ENCODE peak calls at places on chromosomes 2 and 18, in six cellular contexts. One of them, this sample, is unnamed.

GRCh38 chr2:48651127-48651526 is 33.5 kb downstream of the GTF2A1L start:
- DNase-seq in activated CD4-positive, CD25-positive, alpha-beta regulatory T cell: no peak
- DNase-seq in D341Med: no peak
- DNase-seq in NCI-H1092: no peak
- DNase-seq in MV-4-11: no peak
- DNase-seq in posterior vena cava: no peak
- DNase-seq in this sample: no peak

GRCh38 chr2:64324746-64325410 is 129.1 kb upstream of the LGALSL start:
- DNase-seq in NCI-H1092: no peak
- DNase-seq in D341Med: peak; percentile 69
- DNase-seq in MV-4-11: no peak
- DNase-seq in posterior vena cava: no peak
- DNase-seq in activated CD4-positive, CD25-positive, alpha-beta regulatory T cell: no peak
- DNase-seq in this sample: no peak

GRCh38 chr18:8942021-8942908 is 160.2 kb upstream of the NDUFV2 start:
- DNase-seq in MV-4-11: no peak
- DNase-seq in D341Med: no peak
- DNase-seq in NCI-H1092: no peak
- DNase-seq in activated CD4-positive, CD25-positive, alpha-beta regulatory T cell: no peak
- DNase-seq in posterior vena cava: no peak
- DNase-seq in this sample: no peak

GRCh38 chr2:121137571-121137970 is 147.4 kb downstream of the TFCP2L1 start:
- DNase-seq in posterior vena cava: no peak
- DNase-seq in D341Med: no peak
- DNase-seq in NCI-H1092: no peak
- DNase-seq in activated CD4-positive, CD25-positive, alpha-beta regulatory T cell: no peak
- DNase-seq in MV-4-11: no peak
- DNase-seq in this sample: no peak

GRCh38 chr18:76801567-76802505 is 20.5 kb upstream of the ZNF236 start:
- DNase-seq in posterior vena cava: peak; percentile 88
- DNase-seq in MV-4-11: peak; percentile 31
- DNase-seq in activated CD4-positive, CD25-positive, alpha-beta regulatory T cell: peak; percentile 22
- DNase-seq in NCI-H1092: peak; percentile 25
- DNase-seq in D341Med: peak; percentile 97
- DNase-seq in this sample: no peak

GRCh38 chr2:239942090-239942489 is 83.1 kb downstream of the NDUFA10 start:
- DNase-seq in MV-4-11: no peak
- DNase-seq in D341Med: no peak
- DNase-seq in posterior vena cava: peak; percentile 75
- DNase-seq in NCI-H1092: no peak
- DNase-seq in activated CD4-positive, CD25-positive, alpha-beta regulatory T cell: no peak
- DNase-seq in this sample: no peak

GRCh38 chr18:33116376-33116775 is 324.1 kb downstream of the CCDC178 start:
- DNase-seq in activated CD4-positive, CD25-positive, alpha-beta regulatory T cell: no peak
- DNase-seq in D341Med: no peak
- DNase-seq in posterior vena cava: peak; percentile 70
- DNase-seq in NCI-H1092: peak; percentile 25
- DNase-seq in MV-4-11: no peak
- DNase-seq in this sample: no peak

GRCh38 chr2:96869824-96870630 is at the start of gene SEMA4C:
- DNase-seq in D341Med: peak; percentile 75
- DNase-seq in posterior vena cava: peak; percentile 89
- DNase-seq in NCI-H1092: no peak
- DNase-seq in MV-4-11: no peak
- DNase-seq in activated CD4-positive, CD25-positive, alpha-beta regulatory T cell: no peak
- DNase-seq in this sample: no peak

GRCh38 chr2:65576861-65577601 is 144.6 kb upstream of the SPRED2 start:
- DNase-seq in activated CD4-positive, CD25-positive, alpha-beta regulatory T cell: no peak
- DNase-seq in MV-4-11: peak; percentile 48
- DNase-seq in posterior vena cava: no peak
- DNase-seq in NCI-H1092: no peak
- DNase-seq in D341Med: no peak
- DNase-seq in this sample: no peak

GRCh38 chr18:26922313-26922712 is 56.8 kb upstream of the AQP4 start:
- DNase-seq in NCI-H1092: no peak
- DNase-seq in D341Med: no peak
- DNase-seq in activated CD4-positive, CD25-positive, alpha-beta regulatory T cell: no peak
- DNase-seq in MV-4-11: no peak
- DNase-seq in posterior vena cava: no peak
- DNase-seq in this sample: no peak

GRCh38 chr2:127093648-127094210 is 13.2 kb downstream of the BIN1 start:
- DNase-seq in NCI-H1092: no peak
- DNase-seq in MV-4-11: no peak
- DNase-seq in D341Med: no peak
- DNase-seq in posterior vena cava: no peak
- DNase-seq in activated CD4-positive, CD25-positive, alpha-beta regulatory T cell: no peak
- DNase-seq in this sample: no peak

GRCh38 chr2:102250278-102250821 is 61.0 kb upstream of the IL1RL1 start:
- DNase-seq in MV-4-11: no peak
- DNase-seq in posterior vena cava: no peak
- DNase-seq in activated CD4-positive, CD25-positive, alpha-beta regulatory T cell: no peak
- DNase-seq in D341Med: no peak
- DNase-seq in NCI-H1092: no peak
- DNase-seq in this sample: no peak

GRCh38 chr2:117856415-117857210 is 42.1 kb downstream of the DDX18 start:
- DNase-seq in activated CD4-positive, CD25-positive, alpha-beta regulatory T cell: no peak
- DNase-seq in MV-4-11: no peak
- DNase-seq in posterior vena cava: no peak
- DNase-seq in D341Med: no peak
- DNase-seq in NCI-H1092: no peak
- DNase-seq in this sample: no peak

GRCh38 chr2:113080134-113080533 is 12.4 kb downstream of the IL1F10 start:
- DNase-seq in D341Med: peak; percentile 71
- DNase-seq in MV-4-11: peak; percentile 34
- DNase-seq in posterior vena cava: peak; percentile 80
- DNase-seq in activated CD4-positive, CD25-positive, alpha-beta regulatory T cell: peak; percentile 21
- DNase-seq in NCI-H1092: peak; percentile 0
- DNase-seq in this sample: no peak

GRCh38 chr18:47901624-47902362 is 28.7 kb downstream of the SMAD2 start:
- DNase-seq in NCI-H1092: no peak
- DNase-seq in activated CD4-positive, CD25-positive, alpha-beta regulatory T cell: no peak
- DNase-seq in MV-4-11: peak; percentile 79
- DNase-seq in posterior vena cava: no peak
- DNase-seq in D341Med: no peak
- DNase-seq in this sample: no peak

GRCh38 chr2:45651415-45652089 is at the start of gene PRKCE:
- DNase-seq in D341Med: peak; percentile 61
- DNase-seq in MV-4-11: no peak
- DNase-seq in posterior vena cava: peak; percentile 92
- DNase-seq in NCI-H1092: no peak
- DNase-seq in activated CD4-positive, CD25-positive, alpha-beta regulatory T cell: peak; percentile 29
- DNase-seq in this sample: no peak

GRCh38 chr2:234932591-234933168 is 19.1 kb upstream of the SH3BP4 start:
- DNase-seq in D341Med: no peak
- DNase-seq in activated CD4-positive, CD25-positive, alpha-beta regulatory T cell: no peak
- DNase-seq in posterior vena cava: no peak
- DNase-seq in NCI-H1092: no peak
- DNase-seq in MV-4-11: no peak
- DNase-seq in this sample: no peak

GRCh38 chr2:181117176-181117925 is 136.9 kb downstream of the UBE2E3 start:
- DNase-seq in posterior vena cava: no peak
- DNase-seq in NCI-H1092: no peak
- DNase-seq in MV-4-11: no peak
- DNase-seq in D341Med: peak; percentile 46
- DNase-seq in activated CD4-positive, CD25-positive, alpha-beta regulatory T cell: no peak
- DNase-seq in this sample: no peak

GRCh38 chr2:189633392-189633811 is 27.9 kb upstream of the ASNSD1 start:
- DNase-seq in D341Med: no peak
- DNase-seq in MV-4-11: no peak
- DNase-seq in activated CD4-positive, CD25-positive, alpha-beta regulatory T cell: no peak
- DNase-seq in NCI-H1092: no peak
- DNase-seq in posterior vena cava: no peak
- DNase-seq in this sample: no peak

GRCh38 chr18:76992226-76993084 is 140.1 kb downstream of the MBP start:
- DNase-seq in posterior vena cava: no peak
- DNase-seq in D341Med: peak; percentile 33
- DNase-seq in activated CD4-positive, CD25-positive, alpha-beta regulatory T cell: no peak
- DNase-seq in NCI-H1092: no peak
- DNase-seq in MV-4-11: no peak
- DNase-seq in this sample: no peak

GRCh38 chr2:45093181-45093580 is 83.9 kb upstream of the SIX2 start:
- DNase-seq in NCI-H1092: no peak
- DNase-seq in posterior vena cava: no peak
- DNase-seq in activated CD4-positive, CD25-positive, alpha-beta regulatory T cell: no peak
- DNase-seq in MV-4-11: no peak
- DNase-seq in D341Med: no peak
- DNase-seq in this sample: no peak

GRCh38 chr2:240432820-240433801 is 2.4 kb upstream of the GPC1 start:
- DNase-seq in MV-4-11: no peak
- DNase-seq in NCI-H1092: no peak
- DNase-seq in posterior vena cava: peak; percentile 71
- DNase-seq in activated CD4-positive, CD25-positive, alpha-beta regulatory T cell: no peak
- DNase-seq in D341Med: no peak
- DNase-seq in this sample: no peak

GRCh38 chr18:48216639-48217280 is 192.4 kb downstream of the ZBTB7C start:
- DNase-seq in NCI-H1092: peak; percentile 93
- DNase-seq in D341Med: no peak
- DNase-seq in activated CD4-positive, CD25-positive, alpha-beta regulatory T cell: no peak
- DNase-seq in posterior vena cava: no peak
- DNase-seq in MV-4-11: no peak
- DNase-seq in this sample: no peak

GRCh38 chr2:25838152-25838756 is 40.0 kb downstream of the ASXL2 start:
- DNase-seq in activated CD4-positive, CD25-positive, alpha-beta regulatory T cell: no peak
- DNase-seq in D341Med: no peak
- DNase-seq in MV-4-11: no peak
- DNase-seq in NCI-H1092: no peak
- DNase-seq in posterior vena cava: no peak
- DNase-seq in this sample: no peak

GRCh38 chr18:73975266-73975665 is 172.4 kb downstream of the FBXO15 start:
- DNase-seq in posterior vena cava: no peak
- DNase-seq in NCI-H1092: no peak
- DNase-seq in D341Med: no peak
- DNase-seq in activated CD4-positive, CD25-positive, alpha-beta regulatory T cell: no peak
- DNase-seq in MV-4-11: peak; percentile 86
- DNase-seq in this sample: no peak

GRCh38 chr2:186874713-186875112 is 25.7 kb upstream of the ZSWIM2 start:
- DNase-seq in NCI-H1092: no peak
- DNase-seq in posterior vena cava: no peak
- DNase-seq in activated CD4-positive, CD25-positive, alpha-beta regulatory T cell: no peak
- DNase-seq in MV-4-11: no peak
- DNase-seq in D341Med: no peak
- DNase-seq in this sample: no peak

GRCh38 chr2:49240608-49241007 is 86.3 kb upstream of the FSHR start:
- DNase-seq in posterior vena cava: no peak
- DNase-seq in activated CD4-positive, CD25-positive, alpha-beta regulatory T cell: no peak
- DNase-seq in D341Med: no peak
- DNase-seq in MV-4-11: no peak
- DNase-seq in NCI-H1092: no peak
- DNase-seq in this sample: no peak

GRCh38 chr2:36587091-36587490 is 10.9 kb downstream of the FEZ2 start:
- DNase-seq in D341Med: no peak
- DNase-seq in activated CD4-positive, CD25-positive, alpha-beta regulatory T cell: no peak
- DNase-seq in MV-4-11: no peak
- DNase-seq in posterior vena cava: no peak
- DNase-seq in NCI-H1092: no peak
- DNase-seq in this sample: no peak

GRCh38 chr2:144452169-144453038 is 67.5 kb downstream of the ZEB2 start:
- DNase-seq in posterior vena cava: no peak
- DNase-seq in D341Med: no peak
- DNase-seq in activated CD4-positive, CD25-positive, alpha-beta regulatory T cell: no peak
- DNase-seq in MV-4-11: no peak
- DNase-seq in NCI-H1092: no peak
- DNase-seq in this sample: no peak

GRCh38 chr2:18425186-18425585 is 135.3 kb downstream of the RDH14 start:
- DNase-seq in NCI-H1092: no peak
- DNase-seq in MV-4-11: no peak
- DNase-seq in D341Med: no peak
- DNase-seq in posterior vena cava: no peak
- DNase-seq in activated CD4-positive, CD25-positive, alpha-beta regulatory T cell: no peak
- DNase-seq in this sample: no peak

GRCh38 chr2:146481629-146482028 is 1363.2 kb upstream of the ACVR2A start:
- DNase-seq in activated CD4-positive, CD25-positive, alpha-beta regulatory T cell: no peak
- DNase-seq in MV-4-11: no peak
- DNase-seq in D341Med: no peak
- DNase-seq in NCI-H1092: no peak
- DNase-seq in posterior vena cava: no peak
- DNase-seq in this sample: no peak

GRCh38 chr2:109402980-109403840 is 210.6 kb downstream of the SEPTIN10 start:
- DNase-seq in D341Med: no peak
- DNase-seq in activated CD4-positive, CD25-positive, alpha-beta regulatory T cell: no peak
- DNase-seq in posterior vena cava: no peak
- DNase-seq in NCI-H1092: no peak
- DNase-seq in MV-4-11: peak; percentile 34
- DNase-seq in this sample: no peak

GRCh38 chr2:40431600-40431955 is 20.3 kb downstream of the SLC8A1 start:
- DNase-seq in posterior vena cava: peak; percentile 82
- DNase-seq in MV-4-11: peak; percentile 95
- DNase-seq in NCI-H1092: no peak
- DNase-seq in D341Med: no peak
- DNase-seq in activated CD4-positive, CD25-positive, alpha-beta regulatory T cell: no peak
- DNase-seq in this sample: no peak

GRCh38 chr2:221571108-221571390 is 1.1 kb downstream of the EPHA4 start:
- DNase-seq in MV-4-11: no peak
- DNase-seq in posterior vena cava: no peak
- DNase-seq in D341Med: no peak
- DNase-seq in NCI-H1092: no peak
- DNase-seq in activated CD4-positive, CD25-positive, alpha-beta regulatory T cell: no peak
- DNase-seq in this sample: no peak

GRCh38 chr2:45650851-45651414 is 542 bp upstream of the PRKCE start:
- DNase-seq in MV-4-11: peak; percentile 91
- DNase-seq in D341Med: peak; percentile 85
- DNase-seq in activated CD4-positive, CD25-positive, alpha-beta regulatory T cell: peak; percentile 73
- DNase-seq in NCI-H1092: peak; percentile 11
- DNase-seq in posterior vena cava: peak; percentile 98
- DNase-seq in this sample: no peak

GRCh38 chr2:10234409-10235094 is 68.2 kb upstream of the HPCAL1 start:
- DNase-seq in NCI-H1092: no peak
- DNase-seq in activated CD4-positive, CD25-positive, alpha-beta regulatory T cell: no peak
- DNase-seq in D341Med: no peak
- DNase-seq in MV-4-11: no peak
- DNase-seq in posterior vena cava: peak; percentile 72
- DNase-seq in this sample: no peak

GRCh38 chr2:191677091-191677645 is 768 bp upstream of the NABP1 start:
- DNase-seq in NCI-H1092: no peak
- DNase-seq in D341Med: peak; percentile 31
- DNase-seq in posterior vena cava: no peak
- DNase-seq in activated CD4-positive, CD25-positive, alpha-beta regulatory T cell: no peak
- DNase-seq in MV-4-11: peak; percentile 59
- DNase-seq in this sample: no peak